ENCODE peak calls at places on chromosomes 3 and 15, in seven cellular contexts. One of them, this sample, is unnamed.
A peak's percentile ranks its signal among the peaks of the same experiment; 100 is the strongest.

GRCh38 chr3:244041-244440 is 47.5 kb downstream of the CHL1 start:
- DNase-seq in activated naive CD4-positive, alpha-beta T cell treated with Interleukin-2 at 50 U/mL for 16 hours: no peak
- DNase-seq in HL-60: no peak
- DNase-seq in SK-MEL-5: no peak
- DNase-seq in activated T-cell treated with anti-CD3 and anti-CD28 coated beads for 1 hour: no peak
- DNase-seq in activated CD4-positive, alpha-beta T cell treated with anti-CD3 and anti-CD28 coated beads for 4 hours: no peak
- DNase-seq in cardiac muscle cell: no peak
- DNase-seq in this sample: no peak

GRCh38 chr3:18351823-18352744 is 73.1 kb downstream of the SATB1 start:
- DNase-seq in activated naive CD4-positive, alpha-beta T cell treated with Interleukin-2 at 50 U/mL for 16 hours: no peak
- DNase-seq in cardiac muscle cell: no peak
- DNase-seq in activated CD4-positive, alpha-beta T cell treated with anti-CD3 and anti-CD28 coated beads for 4 hours: no peak
- DNase-seq in HL-60: no peak
- DNase-seq in SK-MEL-5: no peak
- DNase-seq in activated T-cell treated with anti-CD3 and anti-CD28 coated beads for 1 hour: no peak
- DNase-seq in this sample: no peak

GRCh38 chr3:31051226-31051625 is 156.8 kb upstream of the GADL1 start:
- DNase-seq in SK-MEL-5: no peak
- DNase-seq in HL-60: no peak
- DNase-seq in activated CD4-positive, alpha-beta T cell treated with anti-CD3 and anti-CD28 coated beads for 4 hours: no peak
- DNase-seq in cardiac muscle cell: no peak
- DNase-seq in activated T-cell treated with anti-CD3 and anti-CD28 coated beads for 1 hour: no peak
- DNase-seq in activated naive CD4-positive, alpha-beta T cell treated with Interleukin-2 at 50 U/mL for 16 hours: no peak
- DNase-seq in this sample: no peak

GRCh38 chr3:153925826-153926514 is 195.2 kb upstream of the ARHGEF26 start:
- DNase-seq in HL-60: no peak
- DNase-seq in activated CD4-positive, alpha-beta T cell treated with anti-CD3 and anti-CD28 coated beads for 4 hours: no peak
- DNase-seq in cardiac muscle cell: no peak
- DNase-seq in activated T-cell treated with anti-CD3 and anti-CD28 coated beads for 1 hour: no peak
- DNase-seq in activated naive CD4-positive, alpha-beta T cell treated with Interleukin-2 at 50 U/mL for 16 hours: no peak
- DNase-seq in SK-MEL-5: no peak
- DNase-seq in this sample: no peak

GRCh38 chr15:47620960-47621681 is 96.2 kb upstream of the SEMA6D start:
- DNase-seq in activated T-cell treated with anti-CD3 and anti-CD28 coated beads for 1 hour: no peak
- DNase-seq in activated naive CD4-positive, alpha-beta T cell treated with Interleukin-2 at 50 U/mL for 16 hours: no peak
- DNase-seq in HL-60: no peak
- DNase-seq in SK-MEL-5: no peak
- DNase-seq in cardiac muscle cell: no peak
- DNase-seq in activated CD4-positive, alpha-beta T cell treated with anti-CD3 and anti-CD28 coated beads for 4 hours: no peak
- DNase-seq in this sample: no peak

GRCh38 chr15:48695088-48695834 is 49.8 kb upstream of the FBN1 start:
- DNase-seq in SK-MEL-5: no peak
- DNase-seq in HL-60: no peak
- DNase-seq in cardiac muscle cell: no peak
- DNase-seq in activated naive CD4-positive, alpha-beta T cell treated with Interleukin-2 at 50 U/mL for 16 hours: no peak
- DNase-seq in activated CD4-positive, alpha-beta T cell treated with anti-CD3 and anti-CD28 coated beads for 4 hours: no peak
- DNase-seq in activated T-cell treated with anti-CD3 and anti-CD28 coated beads for 1 hour: no peak
- DNase-seq in this sample: no peak

GRCh38 chr15:48945386-48945785 is 18.3 kb downstream of the SHC4 start:
- DNase-seq in activated naive CD4-positive, alpha-beta T cell treated with Interleukin-2 at 50 U/mL for 16 hours: no peak
- DNase-seq in activated CD4-positive, alpha-beta T cell treated with anti-CD3 and anti-CD28 coated beads for 4 hours: no peak
- DNase-seq in cardiac muscle cell: no peak
- DNase-seq in activated T-cell treated with anti-CD3 and anti-CD28 coated beads for 1 hour: no peak
- DNase-seq in SK-MEL-5: peak; percentile 50
- DNase-seq in HL-60: no peak
- DNase-seq in this sample: no peak

GRCh38 chr3:188584162-188584529 is 430.2 kb downstream of the LPP start:
- DNase-seq in HL-60: no peak
- DNase-seq in SK-MEL-5: no peak
- DNase-seq in activated naive CD4-positive, alpha-beta T cell treated with Interleukin-2 at 50 U/mL for 16 hours: no peak
- DNase-seq in activated T-cell treated with anti-CD3 and anti-CD28 coated beads for 1 hour: no peak
- DNase-seq in activated CD4-positive, alpha-beta T cell treated with anti-CD3 and anti-CD28 coated beads for 4 hours: peak; percentile 23
- DNase-seq in cardiac muscle cell: no peak
- DNase-seq in this sample: no peak

GRCh38 chr3:31695280-31696008 is 162.7 kb downstream of the STT3B start:
- DNase-seq in SK-MEL-5: peak; percentile 43
- DNase-seq in activated naive CD4-positive, alpha-beta T cell treated with Interleukin-2 at 50 U/mL for 16 hours: peak; percentile 25
- DNase-seq in HL-60: no peak
- DNase-seq in activated T-cell treated with anti-CD3 and anti-CD28 coated beads for 1 hour: peak; percentile 6
- DNase-seq in activated CD4-positive, alpha-beta T cell treated with anti-CD3 and anti-CD28 coated beads for 4 hours: peak; percentile 16
- DNase-seq in cardiac muscle cell: peak; percentile 38
- DNase-seq in this sample: peak; percentile 66

GRCh38 chr3:112640333-112640863 is 545 bp downstream of the CCDC80 start:
- DNase-seq in activated CD4-positive, alpha-beta T cell treated with anti-CD3 and anti-CD28 coated beads for 4 hours: no peak
- DNase-seq in activated T-cell treated with anti-CD3 and anti-CD28 coated beads for 1 hour: no peak
- DNase-seq in activated naive CD4-positive, alpha-beta T cell treated with Interleukin-2 at 50 U/mL for 16 hours: no peak
- DNase-seq in HL-60: no peak
- DNase-seq in cardiac muscle cell: peak; percentile 38
- DNase-seq in SK-MEL-5: no peak
- DNase-seq in this sample: no peak

GRCh38 chr15:63372018-63372705 is 9.5 kb downstream of the CA12 start:
- DNase-seq in activated naive CD4-positive, alpha-beta T cell treated with Interleukin-2 at 50 U/mL for 16 hours: peak; percentile 9
- DNase-seq in activated T-cell treated with anti-CD3 and anti-CD28 coated beads for 1 hour: no peak
- DNase-seq in cardiac muscle cell: no peak
- DNase-seq in activated CD4-positive, alpha-beta T cell treated with anti-CD3 and anti-CD28 coated beads for 4 hours: no peak
- DNase-seq in SK-MEL-5: no peak
- DNase-seq in HL-60: peak; percentile 59
- DNase-seq in this sample: peak; percentile 59

GRCh38 chr3:125150525-125151436 is 61.8 kb downstream of the SLC12A8 start:
- DNase-seq in activated CD4-positive, alpha-beta T cell treated with anti-CD3 and anti-CD28 coated beads for 4 hours: peak; percentile 66
- DNase-seq in activated T-cell treated with anti-CD3 and anti-CD28 coated beads for 1 hour: peak; percentile 33
- DNase-seq in SK-MEL-5: peak; percentile 69
- DNase-seq in cardiac muscle cell: no peak
- DNase-seq in activated naive CD4-positive, alpha-beta T cell treated with Interleukin-2 at 50 U/mL for 16 hours: peak; percentile 55
- DNase-seq in HL-60: peak; percentile 62
- DNase-seq in this sample: peak; percentile 75

GRCh38 chr15:24945711-24946110 is 9.1 kb upstream of the SNRPN start:
- DNase-seq in SK-MEL-5: no peak
- DNase-seq in activated CD4-positive, alpha-beta T cell treated with anti-CD3 and anti-CD28 coated beads for 4 hours: no peak
- DNase-seq in activated naive CD4-positive, alpha-beta T cell treated with Interleukin-2 at 50 U/mL for 16 hours: no peak
- DNase-seq in activated T-cell treated with anti-CD3 and anti-CD28 coated beads for 1 hour: no peak
- DNase-seq in HL-60: no peak
- DNase-seq in cardiac muscle cell: no peak
- DNase-seq in this sample: no peak

GRCh38 chr15:72155021-72155621 is 36.9 kb downstream of the SENP8 start:
- DNase-seq in SK-MEL-5: peak; percentile 10
- DNase-seq in activated CD4-positive, alpha-beta T cell treated with anti-CD3 and anti-CD28 coated beads for 4 hours: no peak
- DNase-seq in activated naive CD4-positive, alpha-beta T cell treated with Interleukin-2 at 50 U/mL for 16 hours: no peak
- DNase-seq in cardiac muscle cell: peak; percentile 77
- DNase-seq in HL-60: no peak
- DNase-seq in activated T-cell treated with anti-CD3 and anti-CD28 coated beads for 1 hour: no peak
- DNase-seq in this sample: no peak

GRCh38 chr3:45035441-45036301 is 9.6 kb downstream of the CLEC3B start:
- DNase-seq in cardiac muscle cell: peak; percentile 30
- DNase-seq in HL-60: no peak
- DNase-seq in activated T-cell treated with anti-CD3 and anti-CD28 coated beads for 1 hour: peak; percentile 11
- DNase-seq in activated CD4-positive, alpha-beta T cell treated with anti-CD3 and anti-CD28 coated beads for 4 hours: peak; percentile 18
- DNase-seq in activated naive CD4-positive, alpha-beta T cell treated with Interleukin-2 at 50 U/mL for 16 hours: peak; percentile 29
- DNase-seq in SK-MEL-5: no peak
- DNase-seq in this sample: peak; percentile 69

GRCh38 chr3:194925614-194926013 is 239.9 kb downstream of the FAM43A start:
- DNase-seq in HL-60: no peak
- DNase-seq in activated T-cell treated with anti-CD3 and anti-CD28 coated beads for 1 hour: no peak
- DNase-seq in activated CD4-positive, alpha-beta T cell treated with anti-CD3 and anti-CD28 coated beads for 4 hours: no peak
- DNase-seq in SK-MEL-5: no peak
- DNase-seq in cardiac muscle cell: no peak
- DNase-seq in activated naive CD4-positive, alpha-beta T cell treated with Interleukin-2 at 50 U/mL for 16 hours: no peak
- DNase-seq in this sample: no peak

GRCh38 chr3:20669184-20669583 is 483.2 kb upstream of the SGO1 start:
- DNase-seq in cardiac muscle cell: peak; percentile 86
- DNase-seq in activated T-cell treated with anti-CD3 and anti-CD28 coated beads for 1 hour: no peak
- DNase-seq in SK-MEL-5: no peak
- DNase-seq in activated naive CD4-positive, alpha-beta T cell treated with Interleukin-2 at 50 U/mL for 16 hours: no peak
- DNase-seq in activated CD4-positive, alpha-beta T cell treated with anti-CD3 and anti-CD28 coated beads for 4 hours: no peak
- DNase-seq in HL-60: no peak
- DNase-seq in this sample: no peak

GRCh38 chr3:99871231-99871898 is 53.7 kb downstream of the CMSS1 start:
- DNase-seq in activated T-cell treated with anti-CD3 and anti-CD28 coated beads for 1 hour: no peak
- DNase-seq in activated CD4-positive, alpha-beta T cell treated with anti-CD3 and anti-CD28 coated beads for 4 hours: no peak
- DNase-seq in cardiac muscle cell: no peak
- DNase-seq in activated naive CD4-positive, alpha-beta T cell treated with Interleukin-2 at 50 U/mL for 16 hours: no peak
- DNase-seq in SK-MEL-5: no peak
- DNase-seq in HL-60: no peak
- DNase-seq in this sample: no peak

GRCh38 chr3:46670891-46671427 is 22.5 kb downstream of the ALS2CL start:
- DNase-seq in cardiac muscle cell: no peak
- DNase-seq in HL-60: no peak
- DNase-seq in activated T-cell treated with anti-CD3 and anti-CD28 coated beads for 1 hour: no peak
- DNase-seq in activated naive CD4-positive, alpha-beta T cell treated with Interleukin-2 at 50 U/mL for 16 hours: no peak
- DNase-seq in SK-MEL-5: no peak
- DNase-seq in activated CD4-positive, alpha-beta T cell treated with anti-CD3 and anti-CD28 coated beads for 4 hours: no peak
- DNase-seq in this sample: peak; percentile 53

GRCh38 chr3:109047366-109047765 is 70.6 kb downstream of the MORC1 start:
- DNase-seq in cardiac muscle cell: no peak
- DNase-seq in activated CD4-positive, alpha-beta T cell treated with anti-CD3 and anti-CD28 coated beads for 4 hours: no peak
- DNase-seq in activated naive CD4-positive, alpha-beta T cell treated with Interleukin-2 at 50 U/mL for 16 hours: no peak
- DNase-seq in HL-60: no peak
- DNase-seq in activated T-cell treated with anti-CD3 and anti-CD28 coated beads for 1 hour: no peak
- DNase-seq in SK-MEL-5: no peak
- DNase-seq in this sample: no peak

GRCh38 chr3:62255758-62256157 is 117.6 kb downstream of the FEZF2 start:
- DNase-seq in activated T-cell treated with anti-CD3 and anti-CD28 coated beads for 1 hour: no peak
- DNase-seq in activated CD4-positive, alpha-beta T cell treated with anti-CD3 and anti-CD28 coated beads for 4 hours: no peak
- DNase-seq in SK-MEL-5: no peak
- DNase-seq in activated naive CD4-positive, alpha-beta T cell treated with Interleukin-2 at 50 U/mL for 16 hours: no peak
- DNase-seq in cardiac muscle cell: no peak
- DNase-seq in HL-60: no peak
- DNase-seq in this sample: no peak

GRCh38 chr15:66842710-66843441 is 140.8 kb downstream of the SMAD6 start:
- DNase-seq in SK-MEL-5: no peak
- DNase-seq in HL-60: no peak
- DNase-seq in activated CD4-positive, alpha-beta T cell treated with anti-CD3 and anti-CD28 coated beads for 4 hours: no peak
- DNase-seq in cardiac muscle cell: peak; percentile 78
- DNase-seq in activated T-cell treated with anti-CD3 and anti-CD28 coated beads for 1 hour: no peak
- DNase-seq in activated naive CD4-positive, alpha-beta T cell treated with Interleukin-2 at 50 U/mL for 16 hours: no peak
- DNase-seq in this sample: no peak

GRCh38 chr3:112132975-112133448 is at the start of gene GCSAM:
- DNase-seq in SK-MEL-5: no peak
- DNase-seq in activated CD4-positive, alpha-beta T cell treated with anti-CD3 and anti-CD28 coated beads for 4 hours: peak; percentile 61
- DNase-seq in activated T-cell treated with anti-CD3 and anti-CD28 coated beads for 1 hour: peak; percentile 35
- DNase-seq in cardiac muscle cell: no peak
- DNase-seq in HL-60: peak; percentile 27
- DNase-seq in activated naive CD4-positive, alpha-beta T cell treated with Interleukin-2 at 50 U/mL for 16 hours: peak; percentile 71
- DNase-seq in this sample: peak; percentile 86

GRCh38 chr15:51046799-51047449 is 47.8 kb downstream of the TNFAIP8L3 start:
- DNase-seq in activated CD4-positive, alpha-beta T cell treated with anti-CD3 and anti-CD28 coated beads for 4 hours: no peak
- DNase-seq in cardiac muscle cell: no peak
- DNase-seq in activated naive CD4-positive, alpha-beta T cell treated with Interleukin-2 at 50 U/mL for 16 hours: no peak
- DNase-seq in HL-60: no peak
- DNase-seq in SK-MEL-5: no peak
- DNase-seq in activated T-cell treated with anti-CD3 and anti-CD28 coated beads for 1 hour: no peak
- DNase-seq in this sample: no peak

GRCh38 chr3:56862352-56863062 is 60.8 kb upstream of the ARHGEF3 start:
- DNase-seq in activated T-cell treated with anti-CD3 and anti-CD28 coated beads for 1 hour: no peak
- DNase-seq in activated CD4-positive, alpha-beta T cell treated with anti-CD3 and anti-CD28 coated beads for 4 hours: peak; percentile 24
- DNase-seq in SK-MEL-5: peak; percentile 51
- DNase-seq in activated naive CD4-positive, alpha-beta T cell treated with Interleukin-2 at 50 U/mL for 16 hours: no peak
- DNase-seq in cardiac muscle cell: no peak
- DNase-seq in HL-60: no peak
- DNase-seq in this sample: no peak

GRCh38 chr3:134846943-134847342 is 51.9 kb downstream of the EPHB1 start:
- DNase-seq in cardiac muscle cell: peak; percentile 2
- DNase-seq in activated CD4-positive, alpha-beta T cell treated with anti-CD3 and anti-CD28 coated beads for 4 hours: no peak
- DNase-seq in activated naive CD4-positive, alpha-beta T cell treated with Interleukin-2 at 50 U/mL for 16 hours: no peak
- DNase-seq in SK-MEL-5: no peak
- DNase-seq in HL-60: no peak
- DNase-seq in activated T-cell treated with anti-CD3 and anti-CD28 coated beads for 1 hour: no peak
- DNase-seq in this sample: no peak

GRCh38 chr15:77546050-77546501 is 86.6 kb downstream of the LINGO1 start:
- DNase-seq in activated naive CD4-positive, alpha-beta T cell treated with Interleukin-2 at 50 U/mL for 16 hours: no peak
- DNase-seq in HL-60: no peak
- DNase-seq in activated T-cell treated with anti-CD3 and anti-CD28 coated beads for 1 hour: no peak
- DNase-seq in cardiac muscle cell: peak; percentile 64
- DNase-seq in SK-MEL-5: peak; percentile 34
- DNase-seq in activated CD4-positive, alpha-beta T cell treated with anti-CD3 and anti-CD28 coated beads for 4 hours: no peak
- DNase-seq in this sample: no peak

GRCh38 chr15:47616876-47617275 is 100.4 kb upstream of the SEMA6D start:
- DNase-seq in cardiac muscle cell: no peak
- DNase-seq in activated CD4-positive, alpha-beta T cell treated with anti-CD3 and anti-CD28 coated beads for 4 hours: no peak
- DNase-seq in HL-60: no peak
- DNase-seq in activated T-cell treated with anti-CD3 and anti-CD28 coated beads for 1 hour: no peak
- DNase-seq in activated naive CD4-positive, alpha-beta T cell treated with Interleukin-2 at 50 U/mL for 16 hours: no peak
- DNase-seq in SK-MEL-5: no peak
- DNase-seq in this sample: no peak

GRCh38 chr3:28940530-28940929 is 340.3 kb upstream of the RBMS3 start:
- DNase-seq in HL-60: no peak
- DNase-seq in activated CD4-positive, alpha-beta T cell treated with anti-CD3 and anti-CD28 coated beads for 4 hours: no peak
- DNase-seq in activated T-cell treated with anti-CD3 and anti-CD28 coated beads for 1 hour: no peak
- DNase-seq in activated naive CD4-positive, alpha-beta T cell treated with Interleukin-2 at 50 U/mL for 16 hours: no peak
- DNase-seq in SK-MEL-5: peak; percentile 50
- DNase-seq in cardiac muscle cell: no peak
- DNase-seq in this sample: no peak

GRCh38 chr3:9340450-9341009 is 22.3 kb upstream of the THUMPD3 start:
- DNase-seq in SK-MEL-5: no peak
- DNase-seq in cardiac muscle cell: no peak
- DNase-seq in activated T-cell treated with anti-CD3 and anti-CD28 coated beads for 1 hour: no peak
- DNase-seq in activated CD4-positive, alpha-beta T cell treated with anti-CD3 and anti-CD28 coated beads for 4 hours: no peak
- DNase-seq in HL-60: no peak
- DNase-seq in activated naive CD4-positive, alpha-beta T cell treated with Interleukin-2 at 50 U/mL for 16 hours: no peak
- DNase-seq in this sample: no peak

GRCh38 chr15:45583731-45584639 is 3.2 kb upstream of the BLOC1S6 start:
- DNase-seq in activated naive CD4-positive, alpha-beta T cell treated with Interleukin-2 at 50 U/mL for 16 hours: no peak
- DNase-seq in SK-MEL-5: no peak
- DNase-seq in activated T-cell treated with anti-CD3 and anti-CD28 coated beads for 1 hour: no peak
- DNase-seq in activated CD4-positive, alpha-beta T cell treated with anti-CD3 and anti-CD28 coated beads for 4 hours: no peak
- DNase-seq in HL-60: no peak
- DNase-seq in cardiac muscle cell: no peak
- DNase-seq in this sample: no peak

GRCh38 chr3:33681667-33682066 is 36.4 kb downstream of the CLASP2 start:
- DNase-seq in activated T-cell treated with anti-CD3 and anti-CD28 coated beads for 1 hour: no peak
- DNase-seq in cardiac muscle cell: no peak
- DNase-seq in activated CD4-positive, alpha-beta T cell treated with anti-CD3 and anti-CD28 coated beads for 4 hours: no peak
- DNase-seq in activated naive CD4-positive, alpha-beta T cell treated with Interleukin-2 at 50 U/mL for 16 hours: no peak
- DNase-seq in SK-MEL-5: no peak
- DNase-seq in HL-60: no peak
- DNase-seq in this sample: no peak

GRCh38 chr3:64889991-64890390 is 202.2 kb upstream of the ADAMTS9 start:
- DNase-seq in HL-60: no peak
- DNase-seq in SK-MEL-5: no peak
- DNase-seq in cardiac muscle cell: peak; percentile 63
- DNase-seq in activated T-cell treated with anti-CD3 and anti-CD28 coated beads for 1 hour: no peak
- DNase-seq in activated CD4-positive, alpha-beta T cell treated with anti-CD3 and anti-CD28 coated beads for 4 hours: no peak
- DNase-seq in activated naive CD4-positive, alpha-beta T cell treated with Interleukin-2 at 50 U/mL for 16 hours: no peak
- DNase-seq in this sample: no peak

GRCh38 chr15:90871097-90871715 is 2.8 kb downstream of the FURIN start:
- DNase-seq in activated naive CD4-positive, alpha-beta T cell treated with Interleukin-2 at 50 U/mL for 16 hours: peak; percentile 30
- DNase-seq in activated CD4-positive, alpha-beta T cell treated with anti-CD3 and anti-CD28 coated beads for 4 hours: no peak
- DNase-seq in activated T-cell treated with anti-CD3 and anti-CD28 coated beads for 1 hour: peak; percentile 17
- DNase-seq in HL-60: no peak
- DNase-seq in SK-MEL-5: no peak
- DNase-seq in cardiac muscle cell: peak; percentile 61
- DNase-seq in this sample: peak; percentile 76

GRCh38 chr15:80834402-80834801 is 55.2 kb downstream of the CEMIP start:
- DNase-seq in activated CD4-positive, alpha-beta T cell treated with anti-CD3 and anti-CD28 coated beads for 4 hours: no peak
- DNase-seq in HL-60: no peak
- DNase-seq in activated T-cell treated with anti-CD3 and anti-CD28 coated beads for 1 hour: no peak
- DNase-seq in activated naive CD4-positive, alpha-beta T cell treated with Interleukin-2 at 50 U/mL for 16 hours: no peak
- DNase-seq in cardiac muscle cell: no peak
- DNase-seq in SK-MEL-5: peak; percentile 32
- DNase-seq in this sample: no peak

GRCh38 chr3:79297242-79297641 is 470.6 kb downstream of the ROBO1 start:
- DNase-seq in activated CD4-positive, alpha-beta T cell treated with anti-CD3 and anti-CD28 coated beads for 4 hours: no peak
- DNase-seq in HL-60: no peak
- DNase-seq in cardiac muscle cell: peak; percentile 3
- DNase-seq in activated naive CD4-positive, alpha-beta T cell treated with Interleukin-2 at 50 U/mL for 16 hours: no peak
- DNase-seq in SK-MEL-5: peak; percentile 17
- DNase-seq in activated T-cell treated with anti-CD3 and anti-CD28 coated beads for 1 hour: no peak
- DNase-seq in this sample: no peak

GRCh38 chr3:111763101-111763500 is 96.0 kb upstream of the PHLDB2 start:
- DNase-seq in HL-60: no peak
- DNase-seq in activated CD4-positive, alpha-beta T cell treated with anti-CD3 and anti-CD28 coated beads for 4 hours: no peak
- DNase-seq in SK-MEL-5: no peak
- DNase-seq in activated T-cell treated with anti-CD3 and anti-CD28 coated beads for 1 hour: no peak
- DNase-seq in cardiac muscle cell: no peak
- DNase-seq in activated naive CD4-positive, alpha-beta T cell treated with Interleukin-2 at 50 U/mL for 16 hours: no peak
- DNase-seq in this sample: no peak

GRCh38 chr3:185549651-185550111 is 2.7 kb downstream of the LIPH start:
- DNase-seq in SK-MEL-5: no peak
- DNase-seq in cardiac muscle cell: no peak
- DNase-seq in HL-60: no peak
- DNase-seq in activated T-cell treated with anti-CD3 and anti-CD28 coated beads for 1 hour: no peak
- DNase-seq in activated naive CD4-positive, alpha-beta T cell treated with Interleukin-2 at 50 U/mL for 16 hours: no peak
- DNase-seq in activated CD4-positive, alpha-beta T cell treated with anti-CD3 and anti-CD28 coated beads for 4 hours: no peak
- DNase-seq in this sample: no peak